ENCODE peak calls at places on chromosome 4, in eight cellular contexts. T is NCI-H1436, J is NCI-H345, Z is mucosa of gallbladder, B is T-helper 9 cell, K is nucleus accumbens, Y is heart right ventricle, F is NCI-H510A. P is an unnamed sample.

GRCh38 chr4:135485371-135485770 is 1283.8 kb upstream of the PABPC4L start:
- DNase-seq in T (no peak), J (no peak), Z (no peak), B (no peak), K (no peak), Y (no peak), F (no peak), P (no peak)

GRCh38 chr4:2489081-2489805 is 20.3 kb downstream of the RNF4 start:
- DNase-seq in T (no peak), J (no peak), Z (no peak), B (no peak), K (no peak), Y (no peak), F (no peak), P (no peak)

GRCh38 chr4:188435381-188435780 is 296.1 kb downstream of the TRIML1 start:
- DNase-seq in T (no peak), J (no peak), Z (no peak), B (no peak), K (no peak), Y (no peak), F (no peak), P (no peak)

GRCh38 chr4:158259955-158260575 is 49.8 kb downstream of the TMEM144 start:
- DNase-seq in T (no peak), J (peak; percentile 27), Z (no peak), B (no peak), K (no peak), Y (no peak), F (no peak), P (no peak)

GRCh38 chr4:23878912-23879732 is 10.7 kb downstream of the PPARGC1A start:
- DNase-seq in T (no peak), J (no peak), Z (no peak), B (no peak), K (no peak), Y (no peak), F (no peak), P (no peak)

GRCh38 chr4:47839259-47839658 is 1.4 kb upstream of the CORIN start:
- DNase-seq in T (no peak), J (peak; percentile 19), Z (no peak), B (no peak), K (no peak), Y (peak; percentile 13), F (no peak), P (no peak)

GRCh38 chr4:125338814-125339213 is 24.1 kb downstream of the FAT4 start:
- DNase-seq in T (no peak), J (no peak), Z (no peak), B (no peak), K (no peak), Y (no peak), F (no peak), P (no peak)

GRCh38 chr4:10013722-10014121 is 7.6 kb downstream of the SLC2A9 start:
- DNase-seq in T (peak; percentile 29), J (peak; percentile 46), Z (peak; percentile 46), B (no peak), K (no peak), Y (peak; percentile 37), F (peak; percentile 20), P (no peak)

GRCh38 chr4:1784789-1785591 is 8.1 kb upstream of the FGFR3 start:
- DNase-seq in T (no peak), J (no peak), Z (no peak), B (no peak), K (no peak), Y (peak; percentile 51), F (no peak), P (no peak)

GRCh38 chr4:76090241-76090691 is 15.8 kb downstream of the ART3 start:
- DNase-seq in T (no peak), J (no peak), Z (peak; percentile 41), B (no peak), K (no peak), Y (peak; percentile 16), F (no peak), P (no peak)

GRCh38 chr4:111400736-111401135 is 744.5 kb upstream of the FAM241A start:
- DNase-seq in T (peak; percentile 33), J (peak; percentile 93), Z (no peak), B (no peak), K (peak; percentile 31), Y (peak; percentile 46), F (peak; percentile 3), P (no peak)

GRCh38 chr4:159526172-159526571 is 423.3 kb downstream of the RAPGEF2 start:
- DNase-seq in T (no peak), J (no peak), Z (no peak), B (no peak), K (no peak), Y (no peak), F (no peak), P (no peak)

P was measured in T-helper 2 cell.